ENCODE peak calls at places on chromosomes 6 and 20, in nine cellular contexts. One of them, this sample, is unnamed.

GRCh38 chr6:20906938-20907337 is 372.7 kb downstream of the CDKAL1 start:
- DNase-seq in KG1: no peak
- DNase-seq in body of pancreas: no peak
- DNase-seq in AG10803: peak
- DNase-seq in T-helper 2 cell: no peak
- DNase-seq in B cell: no peak
- DNase-seq in HS-5: peak
- DNase-seq in SHP77: no peak
- DNase-seq in nephron progenitor cell: no peak
- DNase-seq in this sample: no peak

GRCh38 chr6:146543940-146544661 is 468 bp downstream of the RAB32 start:
- DNase-seq in KG1: peak
- DNase-seq in body of pancreas: peak
- DNase-seq in AG10803: peak
- DNase-seq in T-helper 2 cell: no peak
- DNase-seq in B cell: no peak
- DNase-seq in HS-5: no peak
- DNase-seq in SHP77: no peak
- DNase-seq in nephron progenitor cell: peak
- DNase-seq in this sample: peak

GRCh38 chr6:91149246-91149645 is 562.4 kb upstream of the MAP3K7 start:
- DNase-seq in KG1: no peak
- DNase-seq in body of pancreas: no peak
- DNase-seq in AG10803: no peak
- DNase-seq in T-helper 2 cell: no peak
- DNase-seq in B cell: no peak
- DNase-seq in HS-5: peak
- DNase-seq in SHP77: no peak
- DNase-seq in nephron progenitor cell: no peak
- DNase-seq in this sample: no peak

GRCh38 chr20:3632311-3633004 is 30.7 kb downstream of the GFRA4 start:
- DNase-seq in KG1: no peak
- DNase-seq in body of pancreas: no peak
- DNase-seq in AG10803: no peak
- DNase-seq in T-helper 2 cell: no peak
- DNase-seq in B cell: no peak
- DNase-seq in HS-5: no peak
- DNase-seq in SHP77: no peak
- DNase-seq in nephron progenitor cell: no peak
- DNase-seq in this sample: no peak

GRCh38 chr6:159953091-159953581 is 15.7 kb upstream of the IGF2R start:
- DNase-seq in KG1: no peak
- DNase-seq in body of pancreas: no peak
- DNase-seq in AG10803: peak
- DNase-seq in T-helper 2 cell: no peak
- DNase-seq in B cell: no peak
- DNase-seq in HS-5: no peak
- DNase-seq in SHP77: no peak
- DNase-seq in nephron progenitor cell: no peak
- DNase-seq in this sample: no peak

GRCh38 chr6:52650946-52651345 is 20.0 kb upstream of the TMEM14A start:
- DNase-seq in KG1: no peak
- DNase-seq in body of pancreas: no peak
- DNase-seq in AG10803: peak
- DNase-seq in T-helper 2 cell: no peak
- DNase-seq in B cell: no peak
- DNase-seq in HS-5: no peak
- DNase-seq in SHP77: no peak
- DNase-seq in nephron progenitor cell: no peak
- DNase-seq in this sample: no peak

GRCh38 chr6:142187209-142187608 is 40.1 kb downstream of the VTA1 start:
- DNase-seq in KG1: no peak
- DNase-seq in body of pancreas: no peak
- DNase-seq in AG10803: peak
- DNase-seq in T-helper 2 cell: no peak
- DNase-seq in B cell: no peak
- DNase-seq in HS-5: no peak
- DNase-seq in SHP77: peak
- DNase-seq in nephron progenitor cell: no peak
- DNase-seq in this sample: no peak

GRCh38 chr20:8642247-8642646 is 426.6 kb upstream of the PLCB4 start:
- DNase-seq in KG1: no peak
- DNase-seq in body of pancreas: no peak
- DNase-seq in AG10803: no peak
- DNase-seq in T-helper 2 cell: no peak
- DNase-seq in B cell: no peak
- DNase-seq in HS-5: no peak
- DNase-seq in SHP77: no peak
- DNase-seq in nephron progenitor cell: no peak
- DNase-seq in this sample: no peak

GRCh38 chr6:113347420-113347819 is 509.7 kb upstream of the MARCKS start:
- DNase-seq in KG1: no peak
- DNase-seq in body of pancreas: no peak
- DNase-seq in AG10803: no peak
- DNase-seq in T-helper 2 cell: no peak
- DNase-seq in B cell: no peak
- DNase-seq in HS-5: no peak
- DNase-seq in SHP77: no peak
- DNase-seq in nephron progenitor cell: no peak
- DNase-seq in this sample: no peak

GRCh38 chr6:90107721-90108364 is 188.8 kb downstream of the BACH2 start:
- DNase-seq in KG1: no peak
- DNase-seq in body of pancreas: no peak
- DNase-seq in AG10803: no peak
- DNase-seq in T-helper 2 cell: no peak
- DNase-seq in B cell: peak
- DNase-seq in HS-5: no peak
- DNase-seq in SHP77: no peak
- DNase-seq in nephron progenitor cell: no peak
- DNase-seq in this sample: peak

GRCh38 chr20:63695419-63696310 is 787 bp upstream of the TNFRSF6B start:
- DNase-seq in KG1: no peak
- DNase-seq in body of pancreas: no peak
- DNase-seq in AG10803: no peak
- DNase-seq in T-helper 2 cell: no peak
- DNase-seq in B cell: peak
- DNase-seq in HS-5: no peak
- DNase-seq in SHP77: no peak
- DNase-seq in nephron progenitor cell: no peak
- DNase-seq in this sample: no peak

GRCh38 chr6:17035994-17036393 is 65.9 kb upstream of the STMND1 start:
- DNase-seq in KG1: no peak
- DNase-seq in body of pancreas: no peak
- DNase-seq in AG10803: no peak
- DNase-seq in T-helper 2 cell: no peak
- DNase-seq in B cell: no peak
- DNase-seq in HS-5: no peak
- DNase-seq in SHP77: no peak
- DNase-seq in nephron progenitor cell: no peak
- DNase-seq in this sample: no peak

GRCh38 chr6:150142304-150142656 is 564 bp upstream of the PPP1R14C start:
- DNase-seq in KG1: no peak
- DNase-seq in body of pancreas: no peak
- DNase-seq in AG10803: peak
- DNase-seq in T-helper 2 cell: no peak
- DNase-seq in B cell: no peak
- DNase-seq in HS-5: peak
- DNase-seq in SHP77: peak
- DNase-seq in nephron progenitor cell: peak
- DNase-seq in this sample: peak

GRCh38 chr6:10373642-10374359 is 41.1 kb downstream of the TFAP2A start:
- DNase-seq in KG1: no peak
- DNase-seq in body of pancreas: no peak
- DNase-seq in AG10803: peak
- DNase-seq in T-helper 2 cell: no peak
- DNase-seq in B cell: no peak
- DNase-seq in HS-5: peak
- DNase-seq in SHP77: no peak
- DNase-seq in nephron progenitor cell: no peak
- DNase-seq in this sample: no peak

GRCh38 chr6:11233936-11234573 is 1.6 kb upstream of the NEDD9 start:
- DNase-seq in KG1: no peak
- DNase-seq in body of pancreas: no peak
- DNase-seq in AG10803: no peak
- DNase-seq in T-helper 2 cell: no peak
- DNase-seq in B cell: no peak
- DNase-seq in HS-5: no peak
- DNase-seq in SHP77: no peak
- DNase-seq in nephron progenitor cell: no peak
- DNase-seq in this sample: peak

GRCh38 chr20:44182135-44182765 is 4.7 kb downstream of the JPH2 start:
- DNase-seq in KG1: no peak
- DNase-seq in body of pancreas: no peak
- DNase-seq in AG10803: no peak
- DNase-seq in T-helper 2 cell: no peak
- DNase-seq in B cell: no peak
- DNase-seq in HS-5: no peak
- DNase-seq in SHP77: no peak
- DNase-seq in nephron progenitor cell: no peak
- DNase-seq in this sample: no peak

GRCh38 chr6:105791569-105792318 is 294.4 kb upstream of the PRDM1 start:
- DNase-seq in KG1: no peak
- DNase-seq in body of pancreas: no peak
- DNase-seq in AG10803: peak
- DNase-seq in T-helper 2 cell: no peak
- DNase-seq in B cell: no peak
- DNase-seq in HS-5: no peak
- DNase-seq in SHP77: no peak
- DNase-seq in nephron progenitor cell: no peak
- DNase-seq in this sample: no peak

GRCh38 chr6:105594272-105594671 is 191.4 kb upstream of the PREP start:
- DNase-seq in KG1: no peak
- DNase-seq in body of pancreas: no peak
- DNase-seq in AG10803: no peak
- DNase-seq in T-helper 2 cell: no peak
- DNase-seq in B cell: no peak
- DNase-seq in HS-5: no peak
- DNase-seq in SHP77: no peak
- DNase-seq in nephron progenitor cell: no peak
- DNase-seq in this sample: no peak

GRCh38 chr20:46057856-46058655 is 29.0 kb downstream of the SLC12A5 start:
- DNase-seq in KG1: no peak
- DNase-seq in body of pancreas: peak
- DNase-seq in AG10803: peak
- DNase-seq in T-helper 2 cell: no peak
- DNase-seq in B cell: no peak
- DNase-seq in HS-5: no peak
- DNase-seq in SHP77: no peak
- DNase-seq in nephron progenitor cell: peak
- DNase-seq in this sample: peak

GRCh38 chr6:23282243-23283021 is 713.1 kb downstream of the HDGFL1 start:
- DNase-seq in KG1: no peak
- DNase-seq in body of pancreas: no peak
- DNase-seq in AG10803: no peak
- DNase-seq in T-helper 2 cell: no peak
- DNase-seq in B cell: no peak
- DNase-seq in HS-5: no peak
- DNase-seq in SHP77: no peak
- DNase-seq in nephron progenitor cell: no peak
- DNase-seq in this sample: no peak

GRCh38 chr6:159089443-159089842 is 44.7 kb upstream of the TAGAP start:
- DNase-seq in KG1: no peak
- DNase-seq in body of pancreas: no peak
- DNase-seq in AG10803: no peak
- DNase-seq in T-helper 2 cell: no peak
- DNase-seq in B cell: no peak
- DNase-seq in HS-5: no peak
- DNase-seq in SHP77: no peak
- DNase-seq in nephron progenitor cell: no peak
- DNase-seq in this sample: no peak

GRCh38 chr6:169162968-169163903 is 90.4 kb downstream of the THBS2 start:
- DNase-seq in KG1: peak
- DNase-seq in body of pancreas: no peak
- DNase-seq in AG10803: peak
- DNase-seq in T-helper 2 cell: no peak
- DNase-seq in B cell: no peak
- DNase-seq in HS-5: peak
- DNase-seq in SHP77: no peak
- DNase-seq in nephron progenitor cell: no peak
- DNase-seq in this sample: no peak

GRCh38 chr6:75381878-75382633 is 97.5 kb upstream of the TMEM30A start:
- DNase-seq in KG1: no peak
- DNase-seq in body of pancreas: no peak
- DNase-seq in AG10803: peak
- DNase-seq in T-helper 2 cell: no peak
- DNase-seq in B cell: no peak
- DNase-seq in HS-5: no peak
- DNase-seq in SHP77: no peak
- DNase-seq in nephron progenitor cell: no peak
- DNase-seq in this sample: no peak

GRCh38 chr6:109743739-109744138 is 52.6 kb downstream of the FIG4 start:
- DNase-seq in KG1: no peak
- DNase-seq in body of pancreas: no peak
- DNase-seq in AG10803: peak
- DNase-seq in T-helper 2 cell: no peak
- DNase-seq in B cell: no peak
- DNase-seq in HS-5: peak
- DNase-seq in SHP77: no peak
- DNase-seq in nephron progenitor cell: no peak
- DNase-seq in this sample: no peak

GRCh38 chr6:42428326-42429041 is 23.2 kb downstream of the TRERF1 start:
- DNase-seq in KG1: no peak
- DNase-seq in body of pancreas: no peak
- DNase-seq in AG10803: peak
- DNase-seq in T-helper 2 cell: peak
- DNase-seq in B cell: no peak
- DNase-seq in HS-5: no peak
- DNase-seq in SHP77: no peak
- DNase-seq in nephron progenitor cell: no peak
- DNase-seq in this sample: peak

GRCh38 chr6:2020909-2021308 is 224.5 kb downstream of the GMDS start:
- DNase-seq in KG1: no peak
- DNase-seq in body of pancreas: no peak
- DNase-seq in AG10803: peak
- DNase-seq in T-helper 2 cell: no peak
- DNase-seq in B cell: no peak
- DNase-seq in HS-5: peak
- DNase-seq in SHP77: no peak
- DNase-seq in nephron progenitor cell: no peak
- DNase-seq in this sample: no peak

GRCh38 chr6:33685411-33686224 is 25.9 kb downstream of the UQCC2 start:
- DNase-seq in KG1: no peak
- DNase-seq in body of pancreas: no peak
- DNase-seq in AG10803: no peak
- DNase-seq in T-helper 2 cell: no peak
- DNase-seq in B cell: no peak
- DNase-seq in HS-5: no peak
- DNase-seq in SHP77: no peak
- DNase-seq in nephron progenitor cell: no peak
- DNase-seq in this sample: no peak

GRCh38 chr6:156674197-156674596 is 103.0 kb upstream of the ARID1B start:
- DNase-seq in KG1: no peak
- DNase-seq in body of pancreas: no peak
- DNase-seq in AG10803: no peak
- DNase-seq in T-helper 2 cell: no peak
- DNase-seq in B cell: no peak
- DNase-seq in HS-5: no peak
- DNase-seq in SHP77: no peak
- DNase-seq in nephron progenitor cell: no peak
- DNase-seq in this sample: no peak

GRCh38 chr6:169168706-169169105 is 84.9 kb downstream of the THBS2 start:
- DNase-seq in KG1: no peak
- DNase-seq in body of pancreas: no peak
- DNase-seq in AG10803: no peak
- DNase-seq in T-helper 2 cell: no peak
- DNase-seq in B cell: no peak
- DNase-seq in HS-5: no peak
- DNase-seq in SHP77: no peak
- DNase-seq in nephron progenitor cell: no peak
- DNase-seq in this sample: no peak

GRCh38 chr20:53595018-53595378 is 1.4 kb upstream of the ZNF217 start:
- DNase-seq in KG1: no peak
- DNase-seq in body of pancreas: no peak
- DNase-seq in AG10803: no peak
- DNase-seq in T-helper 2 cell: no peak
- DNase-seq in B cell: no peak
- DNase-seq in HS-5: peak
- DNase-seq in SHP77: no peak
- DNase-seq in nephron progenitor cell: no peak
- DNase-seq in this sample: no peak

GRCh38 chr6:137217801-137218472 is 1.2 kb downstream of the IFNGR1 start:
- DNase-seq in KG1: peak
- DNase-seq in body of pancreas: no peak
- DNase-seq in AG10803: peak
- DNase-seq in T-helper 2 cell: no peak
- DNase-seq in B cell: peak
- DNase-seq in HS-5: no peak
- DNase-seq in SHP77: no peak
- DNase-seq in nephron progenitor cell: peak
- DNase-seq in this sample: no peak